ENCODE peak calls at places on chromosomes 16 and 17, in four cellular contexts. M, E, G and B are unnamed samples.

GRCh38 chr17:75289832-75290337 is 652 bp upstream of the SLC25A19 start:
- DNase-seq in E (peak), M (no peak), G (peak), B (peak)

GRCh38 chr17:20721151-20721550 is 141.6 kb downstream of the CDRT15L2 start:
- DNase-seq in M (no peak), G (no peak), E (peak), B (no peak)

GRCh38 chr17:17350491-17351355 is 47.5 kb downstream of the NT5M start:
- DNase-seq in M (peak), E (peak), G (no peak), B (peak)

GRCh38 chr16:89918453-89919347 is at the start of gene MC1R:
- DNase-seq in E (peak), M (no peak), G (no peak), B (peak)

GRCh38 chr17:62627904-62628603 is 584 bp downstream of the MRC2 start:
- DNase-seq in E (peak), G (peak), M (peak), B (peak)

GRCh38 chr17:28950752-28951427 is 428 bp downstream of the PHF12 start:
- DNase-seq in E (no peak), G (no peak), M (peak), B (no peak)

GRCh38 chr17:40536731-40537171 is 28.5 kb downstream of the CCR7 start:
- DNase-seq in E (no peak), G (peak), M (no peak), B (no peak)

GRCh38 chr16:29641561-29641960 is 21.5 kb upstream of the SPN start:
- DNase-seq in M (no peak), E (no peak), G (no peak), B (no peak)

GRCh38 chr17:6473128-6473767 is 29.0 kb downstream of the PIMREG start:
- DNase-seq in G (peak), E (peak), M (peak), B (peak)

GRCh38 chr17:21037117-21037803 is 5.6 kb downstream of the USP22 start:
- DNase-seq in G (no peak), E (no peak), M (no peak), B (no peak)

DNA sequence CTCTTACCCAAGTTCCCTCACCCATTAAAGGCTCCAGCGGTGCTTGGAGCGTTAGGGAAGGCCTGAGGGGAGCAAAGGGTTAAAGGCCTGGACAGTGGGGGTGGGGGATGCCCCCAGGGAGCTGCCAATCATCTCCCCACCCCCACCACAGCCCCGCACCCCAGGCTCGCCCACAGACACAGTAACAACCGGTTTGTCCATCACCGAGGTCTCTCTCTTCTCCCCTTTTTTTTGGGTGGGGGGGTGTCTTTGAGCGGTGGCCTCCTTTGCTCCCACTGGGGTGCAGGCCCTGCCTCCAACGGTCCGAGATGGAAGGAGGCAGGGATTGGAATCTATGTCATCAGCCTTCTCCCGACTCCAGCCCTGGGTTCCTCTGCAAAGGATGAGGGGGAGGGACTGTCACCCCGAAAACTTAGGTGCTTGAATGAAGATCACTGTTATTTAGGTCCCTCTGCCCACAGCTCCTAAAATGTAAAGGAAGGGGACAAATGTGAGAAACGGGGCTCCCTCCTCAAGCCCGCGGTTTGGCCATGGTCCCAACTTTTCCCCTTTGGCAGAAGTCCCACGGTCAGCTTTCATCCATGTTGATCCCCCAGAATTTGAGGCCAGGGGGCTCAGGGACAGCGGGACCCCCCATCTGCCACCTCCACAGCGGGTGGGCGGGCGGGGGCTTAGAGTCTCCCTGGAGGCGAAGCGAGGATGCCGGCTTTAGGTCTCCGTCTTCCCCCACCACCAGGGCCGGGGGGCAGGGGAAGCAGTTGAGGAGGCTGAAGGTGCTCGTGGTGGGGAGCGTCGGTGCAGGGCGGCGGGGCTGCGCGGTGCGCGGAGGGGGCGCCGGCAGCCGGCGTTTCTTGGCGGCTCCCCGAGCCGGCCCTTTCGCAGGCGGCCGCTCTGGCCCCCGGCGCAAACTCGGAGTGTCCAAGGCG is 1.7 kb downstream of the EPOP start:
- DNase-seq in G (peak), E (no peak), M (no peak), B (no peak)
- H3K27ac ChIP-seq in G (no peak), E (no peak), M (no peak), B (no peak)

GRCh38 chr17:78176548-78177025 is 8.2 kb downstream of the SYNGR2 start:
- DNase-seq in G (peak), E (peak), M (peak), B (peak)
- TF ChIP-seq CTCF in G (peak), E (peak), M (peak), B (peak)

GRCh38 chr17:43405861-43406260 is 7.1 kb downstream of the ARL4D start:
- DNase-seq in M (no peak), E (no peak), G (no peak), B (no peak)

GRCh38 chr17:43402567-43402966 is 3.8 kb downstream of the ARL4D start:
- DNase-seq in G (no peak), M (no peak), E (no peak), B (no peak)

GRCh38 chr17:43402078-43402477 is 3.3 kb downstream of the ARL4D start:
- DNase-seq in G (no peak), E (no peak), M (no peak), B (no peak)

GRCh38 chr17:43401293-43401692 is 2.5 kb downstream of the ARL4D start:
- DNase-seq in G (no peak), M (no peak), E (peak), B (peak)

DNA sequence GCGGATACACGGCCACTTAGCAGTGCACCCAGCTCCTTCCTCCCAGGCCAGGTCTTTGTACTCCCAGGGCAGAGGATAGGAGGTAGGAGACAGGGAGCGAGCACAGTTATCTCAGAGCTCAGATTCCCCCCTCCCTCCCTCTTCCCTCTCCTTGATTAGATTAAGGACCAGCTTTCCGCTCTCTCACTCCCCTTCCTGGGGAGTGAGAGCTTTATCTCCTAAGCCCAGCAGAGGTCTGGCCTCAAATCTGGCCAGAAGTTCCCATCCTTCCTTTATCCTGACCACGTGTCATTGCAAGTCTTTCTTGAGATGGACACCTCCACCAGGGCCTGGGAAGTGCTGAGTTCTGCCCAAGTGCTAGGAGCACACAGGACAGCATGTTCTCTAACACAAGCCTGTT is 5.1 kb downstream of the ARL4D start:
- DNase-seq in E (peak), G (no peak), M (no peak), B (no peak)
- H3K27ac ChIP-seq in E (no peak), G (no peak), M (no peak), B (no peak)

GRCh38 chr17:51684214-51684613 is 423.9 kb downstream of the UTP18 start:
- DNase-seq in E (no peak), M (no peak), G (no peak), B (no peak)
- TF ChIP-seq CTCF in E (no peak), M (no peak), G (no peak), B (no peak)

GRCh38 chr17:78416311-78416711 is 37.9 kb downstream of the PGS1 start:
- DNase-seq in E (no peak), G (peak), M (no peak), B (peak)

GRCh38 chr17:78416791-78417530 is 38.5 kb downstream of the PGS1 start:
- DNase-seq in G (no peak), E (peak), M (no peak), B (no peak)

GRCh38 chr17:78418627-78419026 is 40.2 kb downstream of the PGS1 start:
- DNase-seq in M (no peak), E (no peak), G (no peak), B (no peak)

GRCh38 chr17:78415821-78416301 is 37.4 kb downstream of the PGS1 start:
- DNase-seq in M (no peak), E (no peak), G (no peak), B (no peak)

DNA sequence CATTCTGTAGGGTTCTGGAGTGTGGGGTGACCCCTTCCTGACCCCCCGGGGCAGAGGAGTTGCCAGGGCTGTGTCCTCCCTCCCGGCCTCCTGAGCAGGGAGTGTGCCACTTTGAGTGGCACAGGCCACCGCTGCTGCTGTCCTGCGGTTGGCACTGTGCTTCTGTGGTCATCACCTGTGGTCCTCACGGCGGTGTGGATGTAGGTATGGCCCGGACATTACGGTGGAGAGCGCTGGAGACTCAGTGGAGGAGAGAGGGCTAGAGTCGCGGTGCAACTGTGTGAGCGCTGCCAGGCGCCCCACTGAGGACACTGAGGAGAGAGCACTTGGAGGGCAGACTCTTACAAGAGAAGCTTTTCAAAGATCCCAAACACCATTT is 39.1 kb downstream of the PGS1 start:
- DNase-seq in G (no peak), M (no peak), E (no peak), B (no peak)
- H3K27ac ChIP-seq in G (no peak), M (peak), E (peak), B (no peak)

DNA sequence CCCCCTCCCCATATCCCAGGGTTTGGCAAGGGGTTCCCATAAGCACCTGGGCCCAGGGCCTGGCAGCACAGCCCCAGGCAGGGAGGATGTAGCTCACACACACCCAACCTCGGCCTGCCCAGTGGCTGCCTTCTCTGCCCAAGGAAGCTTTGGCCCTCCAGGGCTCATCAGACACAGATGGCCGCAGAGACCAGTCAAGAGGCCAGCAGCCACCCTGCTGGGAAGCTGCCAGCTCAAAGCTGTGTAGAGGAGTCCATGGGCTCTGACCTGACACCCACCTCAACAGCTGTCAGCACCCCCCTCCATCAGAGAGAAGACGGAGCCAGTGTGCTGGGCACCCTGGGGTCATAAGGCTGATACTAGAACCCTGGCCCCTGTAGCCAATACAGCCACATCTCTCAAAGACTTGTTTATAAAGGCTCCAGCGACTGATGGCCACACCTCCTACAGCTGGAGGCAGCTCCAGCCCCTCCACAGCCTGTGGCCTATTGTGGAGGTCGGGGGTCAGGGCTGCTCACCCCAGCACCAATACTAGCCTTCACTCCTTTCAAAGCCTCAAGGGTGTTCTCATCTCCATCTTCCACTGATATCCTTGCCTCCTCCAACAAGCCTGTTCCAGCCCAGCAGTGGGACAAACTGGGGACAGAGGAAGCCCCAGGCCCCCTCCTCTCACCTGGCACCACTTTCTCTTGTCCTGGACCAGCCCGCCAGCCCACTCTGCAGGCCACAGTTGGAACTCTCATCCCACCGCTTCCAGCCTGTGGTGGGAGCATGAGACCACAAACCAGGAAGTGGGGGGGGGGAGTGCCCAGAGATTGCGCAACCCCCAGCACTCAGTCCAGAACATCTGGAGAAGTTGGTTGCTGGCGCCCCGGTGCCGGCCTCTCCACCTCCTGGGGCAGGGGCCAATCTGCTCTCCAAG is 2.2 kb upstream of the MPG start:
- DNase-seq in E (peak), M (peak), G (peak), B (peak)
- TF ChIP-seq CTCF in E (peak), M (no peak), G (peak), B (peak)